ENCODE peak calls at places on chromosomes 1 and 21, in nine cellular contexts. One of them, this sample, is unnamed.

GRCh38 chr1:115160728-115161127 is 71.4 kb upstream of the TSPAN2 start:
- DNase-seq in cardiac septum: no peak
- DNase-seq in RWPE1: no peak
- DNase-seq in Calu3: no peak
- DNase-seq in LoVo: no peak
- DNase-seq in mucosa of gallbladder: no peak
- DNase-seq in DMS153: no peak
- DNase-seq in PC-9: no peak
- DNase-seq in SHP77: no peak
- DNase-seq in this sample: no peak

GRCh38 chr1:159211331-159212136 is 6.9 kb downstream of the ACKR1 start:
- DNase-seq in cardiac septum: no peak
- DNase-seq in RWPE1: peak
- DNase-seq in Calu3: peak
- DNase-seq in LoVo: peak
- DNase-seq in mucosa of gallbladder: no peak
- DNase-seq in DMS153: peak
- DNase-seq in PC-9: no peak
- DNase-seq in SHP77: peak
- DNase-seq in this sample: peak

GRCh38 chr1:39788758-39789570 is at the start of gene BMP8B:
- DNase-seq in cardiac septum: peak
- DNase-seq in RWPE1: peak
- DNase-seq in Calu3: peak
- DNase-seq in LoVo: peak
- DNase-seq in mucosa of gallbladder: peak
- DNase-seq in DMS153: peak
- DNase-seq in PC-9: peak
- DNase-seq in SHP77: peak
- DNase-seq in this sample: peak

GRCh38 chr1:84996846-84997666 is at the start of gene MCOLN2:
- DNase-seq in cardiac septum: no peak
- DNase-seq in RWPE1: peak
- DNase-seq in Calu3: peak
- DNase-seq in LoVo: peak
- DNase-seq in mucosa of gallbladder: peak
- DNase-seq in DMS153: no peak
- DNase-seq in PC-9: no peak
- DNase-seq in SHP77: no peak
- DNase-seq in this sample: peak

GRCh38 chr1:6110326-6110725 is 64.6 kb downstream of the KCNAB2 start:
- DNase-seq in cardiac septum: no peak
- DNase-seq in RWPE1: no peak
- DNase-seq in Calu3: no peak
- DNase-seq in LoVo: no peak
- DNase-seq in mucosa of gallbladder: no peak
- DNase-seq in DMS153: no peak
- DNase-seq in PC-9: no peak
- DNase-seq in SHP77: no peak
- DNase-seq in this sample: no peak

GRCh38 chr1:64893921-64894320 is 72.4 kb downstream of the JAK1 start:
- DNase-seq in cardiac septum: no peak
- DNase-seq in RWPE1: no peak
- DNase-seq in Calu3: no peak
- DNase-seq in LoVo: no peak
- DNase-seq in mucosa of gallbladder: no peak
- DNase-seq in DMS153: no peak
- DNase-seq in PC-9: no peak
- DNase-seq in SHP77: no peak
- DNase-seq in this sample: no peak

GRCh38 chr1:88080875-88081274 is 603.2 kb upstream of the PKN2 start:
- DNase-seq in cardiac septum: no peak
- DNase-seq in RWPE1: no peak
- DNase-seq in Calu3: no peak
- DNase-seq in LoVo: peak
- DNase-seq in mucosa of gallbladder: no peak
- DNase-seq in DMS153: no peak
- DNase-seq in PC-9: peak
- DNase-seq in SHP77: no peak
- DNase-seq in this sample: no peak

GRCh38 chr21:29166853-29167252 is 36.4 kb downstream of the MAP3K7CL start:
- DNase-seq in cardiac septum: no peak
- DNase-seq in RWPE1: no peak
- DNase-seq in Calu3: no peak
- DNase-seq in LoVo: no peak
- DNase-seq in mucosa of gallbladder: no peak
- DNase-seq in DMS153: no peak
- DNase-seq in PC-9: no peak
- DNase-seq in SHP77: no peak
- DNase-seq in this sample: no peak

GRCh38 chr1:208132287-208132882 is 111.8 kb downstream of the PLXNA2 start:
- DNase-seq in cardiac septum: peak
- DNase-seq in RWPE1: peak
- DNase-seq in Calu3: peak
- DNase-seq in LoVo: peak
- DNase-seq in mucosa of gallbladder: peak
- DNase-seq in DMS153: peak
- DNase-seq in PC-9: peak
- DNase-seq in SHP77: peak
- DNase-seq in this sample: peak

GRCh38 chr1:214476958-214477870 is 74.2 kb downstream of the PTPN14 start:
- DNase-seq in cardiac septum: no peak
- DNase-seq in RWPE1: peak
- DNase-seq in Calu3: peak
- DNase-seq in LoVo: no peak
- DNase-seq in mucosa of gallbladder: no peak
- DNase-seq in DMS153: no peak
- DNase-seq in PC-9: no peak
- DNase-seq in SHP77: no peak
- DNase-seq in this sample: no peak